ENCODE peak calls at places on chromosomes 11 and 22, in seven cellular contexts. M, L, R, T, N, P and O are unnamed samples.

GRCh38 chr11:66969584-66970205 is 5.4 kb upstream of the C11orf86 start:
- DNase-seq in M (no peak), L (no peak), R (no peak), T (no peak), N (no peak), P (no peak), O (no peak)

GRCh38 chr11:1749787-1750351 is 526 bp downstream of the IFITM10 start:
- DNase-seq in M (no peak), L (peak; percentile 45), R (peak; percentile 58), T (no peak), N (no peak), P (no peak), O (no peak)

GRCh38 chr11:19892876-19893275 is 180.2 kb downstream of the NAV2 start:
- DNase-seq in M (no peak), L (no peak), R (no peak), T (no peak), N (no peak), P (no peak), O (no peak)

GRCh38 chr11:80916180-80916811 is 1475.5 kb upstream of the TENM4 start:
- DNase-seq in M (no peak), L (no peak), R (no peak), T (no peak), N (no peak), P (no peak), O (no peak)

GRCh38 chr22:21045585-21046294 is at the start of gene LRRC74B:
- DNase-seq in M (peak; percentile 69), L (peak; percentile 79), R (peak; percentile 90), T (peak; percentile 80), N (peak; percentile 87), P (peak; percentile 20), O (peak; percentile 61)

GRCh38 chr11:86811637-86812321 is 11.4 kb downstream of the PRSS23 start:
- DNase-seq in M (no peak), L (peak; percentile 76), R (no peak), T (no peak), N (no peak), P (no peak), O (no peak)

GRCh38 chr22:43042101-43042780 is 27.3 kb upstream of the PACSIN2 start:
- DNase-seq in M (no peak), L (no peak), R (no peak), T (peak; percentile 77), N (no peak), P (no peak), O (no peak)

GRCh38 chr11:46281374-46281831 is 3.9 kb downstream of the CREB3L1 start:
- DNase-seq in M (no peak), L (no peak), R (no peak), T (peak; percentile 23), N (no peak), P (no peak), O (no peak)

GRCh38 chr11:29432719-29433325 is 584.0 kb downstream of the KCNA4 start:
- DNase-seq in M (no peak), L (peak; percentile 63), R (no peak), T (no peak), N (no peak), P (no peak), O (no peak)

GRCh38 chr11:40306938-40307548 is 1152.4 kb downstream of the LRRC4C start:
- DNase-seq in M (no peak), L (peak; percentile 53), R (no peak), T (no peak), N (no peak), P (no peak), O (no peak)

GRCh38 chr11:71946144-71946571 is 17.3 kb downstream of the RNF121 start:
- DNase-seq in M (no peak), L (peak; percentile 76), R (no peak), T (no peak), N (no peak), P (no peak), O (no peak)

GRCh38 chr22:27670701-27671412 is 130.7 kb downstream of the MN1 start:
- DNase-seq in M (no peak), L (peak; percentile 32), R (peak; percentile 68), T (no peak), N (no peak), P (no peak), O (no peak)

GRCh38 chr11:112558691-112559090 is 298.0 kb upstream of the PLET1 start:
- DNase-seq in M (no peak), L (no peak), R (no peak), T (no peak), N (no peak), P (no peak), O (no peak)

GRCh38 chr11:121530257-121530656 is 77.5 kb upstream of the SORL1-AS1 start:
- DNase-seq in M (no peak), L (no peak), R (no peak), T (no peak), N (no peak), P (no peak), O (no peak)

GRCh38 chr11:2807801-2808241 is 77.8 kb downstream of the CDKN1C start:
- DNase-seq in M (no peak), L (no peak), R (peak; percentile 51), T (no peak), N (no peak), P (no peak), O (no peak)

GRCh38 chr11:3132831-3133455 is 32.2 kb downstream of the OSBPL5 start:
- DNase-seq in M (no peak), L (no peak), R (peak; percentile 45), T (no peak), N (no peak), P (no peak), O (no peak)

GRCh38 chr11:2911088-2912037 is 17.9 kb downstream of the PHLDA2 start:
- DNase-seq in M (no peak), L (no peak), R (no peak), T (no peak), N (no peak), P (no peak), O (no peak)

GRCh38 chr11:63371396-63371795 is 1.8 kb downstream of the SLC22A9 start:
- DNase-seq in M (no peak), L (no peak), R (no peak), T (no peak), N (no peak), P (no peak), O (no peak)

GRCh38 chr11:63369165-63369970 is at the start of gene SLC22A9:
- DNase-seq in M (no peak), L (no peak), R (no peak), T (no peak), N (no peak), P (no peak), O (no peak)

GRCh38 chr11:63375434-63375833 is 5.8 kb downstream of the SLC22A9 start:
- DNase-seq in M (no peak), L (no peak), R (no peak), T (no peak), N (no peak), P (no peak), O (no peak)

DNA sequence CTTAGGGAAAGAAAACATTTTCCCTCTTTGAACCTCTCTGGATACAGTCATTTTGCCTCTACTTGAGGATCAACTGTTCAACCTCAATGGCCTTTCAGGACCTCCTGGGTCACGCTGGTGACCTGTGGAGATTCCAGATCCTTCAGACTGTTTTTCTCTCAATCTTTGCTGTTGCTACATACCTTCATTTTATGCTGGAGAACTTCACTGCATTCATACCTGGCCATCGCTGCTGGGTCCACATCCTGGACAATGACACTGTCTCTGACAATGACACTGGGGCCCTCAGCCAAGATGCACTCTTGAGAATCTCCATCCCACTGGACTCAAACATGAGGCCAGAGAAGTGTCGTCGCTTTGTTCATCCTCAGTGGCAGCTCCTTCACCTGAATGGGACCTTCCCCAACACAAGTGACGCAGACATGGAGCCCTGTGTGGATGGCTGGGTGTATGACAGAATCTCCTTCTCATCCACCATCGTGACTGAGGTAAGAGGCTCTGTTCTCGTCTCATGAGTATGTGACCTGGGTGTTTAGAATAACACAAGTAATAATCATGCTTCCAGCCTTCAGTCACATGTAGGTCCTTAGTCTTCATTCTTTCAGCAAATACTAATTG is 495 bp downstream of the SLC22A9 start:
- DNase-seq in M (no peak), L (no peak), R (no peak), T (no peak), N (no peak), P (no peak), O (no peak)
- H3K27ac ChIP-seq in M (no peak overlapping the region), L (no peak overlapping the region), R (peak overlapping the region; percentile 37), T (no peak overlapping the region), N (no peak overlapping the region), P (no peak overlapping the region), O (no peak overlapping the region)

DNA sequence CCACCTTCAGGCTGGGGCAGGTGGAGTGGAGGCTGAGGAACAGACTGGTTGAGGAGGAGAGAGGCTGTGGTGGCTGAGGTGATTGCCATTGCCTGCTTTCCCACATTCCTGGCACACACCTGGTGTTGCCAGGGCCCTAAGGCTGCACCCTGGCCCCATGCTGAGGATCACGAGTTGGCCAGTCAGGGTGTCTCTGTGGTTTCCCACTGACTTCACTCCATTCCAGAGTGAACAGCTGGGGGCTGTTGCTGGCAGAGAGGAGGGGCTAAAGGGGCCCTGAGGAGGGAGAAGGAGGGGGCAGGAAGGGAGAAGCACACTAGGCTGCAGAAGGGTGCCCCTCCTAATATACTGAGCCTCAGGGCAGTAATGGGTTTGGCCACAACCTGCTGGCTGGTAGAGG is 1.8 kb downstream of the TMEM86A start:
- DNase-seq in M (no peak), L (peak; percentile 33), R (no peak), T (no peak), N (no peak), P (no peak), O (no peak)
- H3K27ac ChIP-seq in M (no peak overlapping the region), L (no peak overlapping the region), R (no peak overlapping the region), T (no peak overlapping the region), N (no peak overlapping the region), P (no peak overlapping the region), O (peak overlapping the region; percentile 27)

DNA sequence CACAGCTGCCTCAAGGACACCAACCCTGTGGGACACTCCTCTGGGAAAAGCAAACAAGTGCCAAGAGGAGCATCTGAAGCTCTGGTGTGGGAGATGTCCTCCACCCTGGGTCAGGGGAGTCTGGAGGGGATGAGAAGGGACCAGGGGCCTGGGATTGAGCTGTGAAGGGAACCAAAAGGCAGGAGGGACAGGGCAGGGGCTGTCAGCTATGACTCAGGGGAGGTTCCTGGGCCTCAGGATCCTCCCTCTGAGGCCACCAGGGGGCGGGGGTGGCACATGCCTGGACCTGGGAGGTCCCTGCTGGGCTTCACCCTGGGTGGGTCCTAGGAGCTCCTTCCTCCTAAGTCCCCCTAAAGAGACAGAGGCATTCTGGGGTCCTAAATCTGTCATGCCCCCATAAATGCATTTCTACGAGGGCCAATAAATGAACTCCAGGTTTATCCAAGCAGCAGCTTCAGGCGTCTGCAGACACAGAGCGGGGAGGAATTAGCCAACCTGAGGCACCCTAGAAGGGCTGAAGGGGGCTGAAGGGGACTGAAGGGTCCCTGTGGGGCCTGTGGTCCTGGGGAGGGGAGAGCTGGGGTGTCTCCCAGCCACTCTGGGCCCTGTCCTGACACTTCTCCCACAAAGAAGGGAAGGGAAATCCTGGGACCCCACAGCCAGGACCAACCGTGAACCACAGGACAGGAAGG is 31.9 kb upstream of the IGLL5 start:
- DNase-seq in M (peak; percentile 45), L (peak; percentile 22), R (no peak), T (no peak), N (no peak), P (peak; percentile 5), O (no peak)
- H3K27ac ChIP-seq in M (no peak overlapping the region), L (no peak overlapping the region), R (no peak overlapping the region), T (no peak overlapping the region), N (no peak overlapping the region), P (no peak overlapping the region), O (no peak overlapping the region)

GRCh38 chr22:38874529-38875222 is 2.7 kb upstream of the CBX6 start:
- DNase-seq in M (no peak), L (no peak), R (no peak), T (no peak), N (no peak), P (no peak), O (no peak)
- H3K27ac ChIP-seq in M (no peak overlapping the region), L (no peak overlapping the region), R (no peak overlapping the region), T (no peak overlapping the region), N (no peak overlapping the region), P (no peak overlapping the region), O (no peak overlapping the region)

GRCh38 chr11:12088047-12088481 is 22.3 kb upstream of the MICAL2 start:
- DNase-seq in M (no peak), L (peak; percentile 60), R (no peak), T (peak; percentile 69), N (no peak), P (no peak), O (no peak)
- H3K27ac ChIP-seq in M (no peak overlapping the region), L (peak overlapping the region; percentile 99), R (no peak overlapping the region), T (peak overlapping the region; percentile 71), N (no peak overlapping the region), P (no peak overlapping the region), O (no peak overlapping the region)